ENCODE peak calls at places on chromosomes 5 and 9, in nine cellular contexts. A, O, F, Z, X, C, L, W and M are unnamed samples.

GRCh38 chr9:91376239-91376638 is 14.5 kb upstream of the AUH start:
- DNase-seq in X (no peak), A (peak), W (no peak), Z (no peak), O (no peak), L (no peak), C (no peak), F (no peak), M (no peak)

GRCh38 chr9:26125693-26126092 is 447.4 kb upstream of the TUSC1 start:
- DNase-seq in O (no peak), F (no peak), X (no peak), W (no peak), A (no peak), C (no peak), Z (no peak), L (no peak), M (no peak)

GRCh38 chr5:180143656-180144364 is 65.2 kb downstream of the RASGEF1C start:
- DNase-seq in O (no peak), Z (no peak), F (no peak), A (no peak), W (no peak), L (no peak), X (no peak), C (no peak), M (no peak)

GRCh38 chr9:68897557-68898145 is 116.3 kb downstream of the PRKACG start:
- DNase-seq in F (no peak), W (no peak), X (no peak), Z (no peak), A (no peak), C (no peak), O (no peak), L (no peak), M (no peak)

GRCh38 chr5:89901983-89902382 is 507.6 kb downstream of the CETN3 start:
- DNase-seq in Z (no peak), C (peak), F (peak), L (no peak), A (peak), X (no peak), W (no peak), O (no peak), M (no peak)

GRCh38 chr5:127313847-127314473 is 23.4 kb downstream of the MEGF10 start:
- DNase-seq in L (peak), Z (peak), X (peak), O (peak), W (peak), A (peak), C (peak), F (peak), M (peak)

GRCh38 chr5:74978347-74978746 is 74.0 kb downstream of the GCNT4 start:
- DNase-seq in A (no peak), C (no peak), F (no peak), L (no peak), Z (no peak), X (no peak), O (no peak), W (no peak), M (no peak)

GRCh38 chr5:1779782-1780620 is 19.6 kb downstream of the MRPL36 start:
- DNase-seq in A (no peak), F (no peak), Z (no peak), L (no peak), C (no peak), W (no peak), X (no peak), O (no peak), M (no peak)

GRCh38 chr5:67272453-67273130 is 76.0 kb upstream of the CD180 start:
- DNase-seq in A (no peak), C (no peak), X (no peak), W (no peak), Z (no peak), O (no peak), L (no peak), F (no peak), M (no peak)

GRCh38 chr5:64742821-64743220 is 25.7 kb downstream of the SREK1IP1 start:
- DNase-seq in O (no peak), L (no peak), A (no peak), F (no peak), X (no peak), C (no peak), W (no peak), Z (no peak), M (no peak)

GRCh38 chr5:172407861-172408260 is 46.5 kb downstream of the SH3PXD2B start:
- DNase-seq in W (no peak), O (no peak), L (no peak), F (no peak), X (no peak), A (peak), Z (no peak), C (no peak), M (no peak)

GRCh38 chr9:94928696-94929372 is 202.3 kb downstream of the AOPEP start:
- DNase-seq in L (no peak), C (no peak), F (no peak), Z (no peak), O (no peak), X (no peak), W (no peak), A (no peak), M (no peak)

GRCh38 chr9:127096208-127096607 is 26.2 kb downstream of the ANGPTL2 start:
- DNase-seq in F (no peak), X (no peak), C (no peak), O (no peak), W (no peak), L (no peak), A (no peak), Z (no peak), M (no peak)

GRCh38 chr5:165076686-165077085 is 1571.3 kb downstream of the MAT2B start:
- DNase-seq in F (no peak), L (no peak), O (no peak), W (no peak), A (no peak), X (no peak), C (no peak), Z (no peak), M (no peak)

GRCh38 chr9:132970306-132971062 is 8.0 kb upstream of the GFI1B start:
- DNase-seq in F (peak), C (no peak), X (no peak), A (no peak), L (no peak), W (no peak), O (no peak), Z (no peak), M (no peak)

GRCh38 chr9:86585422-86586143 is 231.4 kb upstream of the TUT7 start:
- DNase-seq in F (no peak), A (peak), O (no peak), X (no peak), L (no peak), W (no peak), C (no peak), Z (no peak), M (no peak)

GRCh38 chr5:159240301-159240870 is 22.7 kb upstream of the UBLCP1 start:
- DNase-seq in W (no peak), X (no peak), L (no peak), O (peak), F (no peak), Z (peak), C (no peak), A (no peak), M (no peak)

GRCh38 chr5:149063017-149063687 is at the start of gene SH3TC2:
- DNase-seq in F (peak), X (no peak), W (peak), O (peak), C (no peak), A (peak), Z (peak), L (no peak), M (no peak)

GRCh38 chr5:126972062-126972895 is 58.1 kb downstream of the MARCHF3 start:
- DNase-seq in A (peak), F (no peak), X (no peak), Z (peak), O (no peak), L (peak), W (no peak), C (no peak), M (peak)

GRCh38 chr5:91272858-91273257 is 110.3 kb downstream of the ARRDC3 start:
- DNase-seq in A (no peak), X (no peak), O (no peak), W (no peak), C (no peak), Z (peak), L (no peak), F (no peak), M (no peak)

GRCh38 chr5:53479656-53480473 is 564 bp upstream of the FST start:
- DNase-seq in L (peak), Z (no peak), X (peak), O (peak), W (peak), F (peak), C (peak), A (peak), M (peak)

GRCh38 chr5:62977641-62978040 is 399.0 kb downstream of the LRRC70 start:
- DNase-seq in W (no peak), O (no peak), Z (no peak), F (no peak), A (no peak), L (no peak), X (no peak), C (peak), M (no peak)

GRCh38 chr5:170357853-170358497 is 31.2 kb downstream of the KCNMB1 start:
- DNase-seq in C (peak), O (no peak), W (no peak), X (peak), A (no peak), Z (peak), F (peak), L (no peak), M (no peak)

GRCh38 chr9:123655681-123656423 is 274.1 kb downstream of the DENND1A start:
- DNase-seq in F (no peak), X (no peak), A (no peak), O (no peak), Z (no peak), L (no peak), W (no peak), C (no peak), M (no peak)